ENCODE peak calls at places on chromosomes 5 and 9, in four cellular contexts. Z is SK-N-MC, N is GM23338, K is GM23248. O is an unnamed sample. For H3K36me3, the result is how much of the 10 kb centered on the place peaks cover.

GRCh38 chr5:43658499-43658898 is 55.5 kb downstream of the NNT start:
- DNase-seq in Z (no peak), N (no peak), K (peak), O (no peak)

GRCh38 chr9:102840356-102840755 is 154.8 kb upstream of the CYLC2 start:
- DNase-seq in Z (no peak), N (no peak), K (no peak), O (no peak)

GRCh38 chr5:39191216-39191615 is 28.1 kb downstream of the FYB1 start:
- DNase-seq in Z (no peak), N (no peak), K (no peak), O (no peak)

GRCh38 chr5:142800776-142801494 is 30.8 kb downstream of the ARHGAP26 start:
- DNase-seq in Z (no peak), N (no peak), K (no peak), O (no peak)

GRCh38 chr9:79012561-79012960 is 559.2 kb upstream of the TLE4 start:
- DNase-seq in Z (no peak), N (peak), K (peak), O (no peak)

GRCh38 chr9:36470891-36471290 is 70.8 kb upstream of the RNF38 start:
- DNase-seq in Z (no peak), N (no peak), K (peak), O (peak)

GRCh38 chr5:58496488-58496887 is 5.3 kb downstream of the GAPT start:
- DNase-seq in Z (no peak), N (peak), K (no peak), O (no peak)

GRCh38 chr9:8863064-8863463 is 1063.5 kb upstream of the DMAC1 start:
- DNase-seq in Z (no peak), N (no peak), K (no peak), O (no peak)

GRCh38 chr5:143108498-143109128 is 294.9 kb downstream of the NR3C1 start:
- DNase-seq in Z (no peak), N (no peak), K (no peak), O (peak)

GRCh38 chr9:93111001-93111370 is 15.0 kb downstream of the CARD19 start:
- DNase-seq in Z (no peak), N (no peak), K (no peak), O (no peak)

GRCh38 chr9:134502261-134503211 is 139.1 kb upstream of the COL5A1 start:
- DNase-seq in Z (no peak), N (no peak), K (peak), O (peak)

GRCh38 chr5:67221487-67222242 is 25.1 kb upstream of the CD180 start:
- DNase-seq in Z (no peak), N (no peak), K (no peak), O (no peak)

GRCh38 chr9:76591256-76591950 is 132.4 kb downstream of the GCNT1 start:
- DNase-seq in Z (no peak), N (no peak), K (peak), O (no peak)

GRCh38 chr5:38468978-38469706 is 87.3 kb downstream of the LIFR start:
- DNase-seq in Z (no peak), N (no peak), K (no peak), O (peak)

GRCh38 chr5:118723021-118723338 is 265.4 kb downstream of the DTWD2 start:
- DNase-seq in Z (no peak), N (no peak), K (no peak), O (no peak)

GRCh38 chr9:34522971-34523797 is at the start of gene ENHO:
- DNase-seq in Z (no peak), N (peak), K (peak), O (peak)

GRCh38 chr5:175897285-175897684 is 25.9 kb downstream of the CPLX2 start:
- DNase-seq in Z (no peak), N (no peak), K (no peak), O (no peak)

GRCh38 chr9:91219557-91219956 is 142.2 kb downstream of the AUH start:
- DNase-seq in Z (no peak), N (no peak), K (no peak), O (no peak)

GRCh38 chr9:79955300-79955699 is 383.5 kb downstream of the TLE4 start:
- DNase-seq in Z (no peak), N (peak), K (peak), O (no peak)

GRCh38 chr5:132459031-132459982 is 31.3 kb downstream of the IRF1 start:
- DNase-seq in Z (no peak), N (no peak), K (peak), O (no peak)

GRCh38 chr5:110386782-110387181 is 339.7 kb downstream of the TMEM232 start:
- DNase-seq in Z (no peak), N (no peak), K (peak), O (no peak)

GRCh38 chr5:128919542-128919941 is 45.7 kb upstream of the SLC27A6 start:
- DNase-seq in Z (no peak), N (no peak), K (no peak), O (no peak)

GRCh38 chr9:112331676-112331955 is 1.8 kb downstream of the PTBP3 start:
- DNase-seq in Z (no peak), N (no peak), K (no peak), O (no peak)

GRCh38 chr9:87888501-87888900 is 5.8 kb downstream of the SPATA31E1 start:
- DNase-seq in Z (no peak), N (no peak), K (no peak), O (no peak)

GRCh38 chr5:5404376-5404775 is 18.1 kb upstream of the ICE1 start:
- DNase-seq in Z (no peak), N (no peak), K (no peak), O (no peak)

GRCh38 chr5:34923694-34924461 is 5.5 kb upstream of the DNAJC21 start:
- DNase-seq in Z (no peak), N (no peak), K (peak), O (no peak)

GRCh38 chr9:14315754-14316573 is 2.0 kb upstream of the NFIB start:
- DNase-seq in Z (no peak), N (peak), K (peak), O (peak)

GRCh38 chr9:292915-293314 is 78.2 kb downstream of the DOCK8 start:
- DNase-seq in Z (no peak), N (peak), K (no peak), O (no peak)

GRCh38 chr9:286091-286740 is 71.6 kb downstream of the DOCK8 start:
- DNase-seq in Z (no peak), N (no peak), K (no peak), O (no peak)

DNA sequence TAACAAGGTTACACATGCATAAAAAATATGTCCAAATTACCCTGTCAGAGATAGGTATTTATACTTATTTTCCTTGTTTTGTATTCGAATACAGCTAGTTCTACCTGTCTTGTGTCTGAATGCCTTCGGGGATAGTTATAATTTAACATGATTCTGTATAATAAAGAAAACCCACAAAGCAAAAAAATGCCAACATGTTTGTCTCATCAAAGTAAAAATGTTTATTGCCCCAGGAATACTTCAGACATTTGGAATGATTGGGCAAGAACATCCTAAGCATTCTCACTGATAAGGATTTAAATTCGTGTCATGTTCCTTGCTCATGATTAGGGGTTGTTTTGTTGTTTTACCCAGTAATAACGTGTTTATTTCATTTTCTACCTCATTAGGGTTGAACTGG is 74.5 kb downstream of the DOCK8 start:
- DNase-seq in Z (no peak), N (no peak), K (no peak), O (no peak)
- H3K36me3 ChIP-seq in Z (under half), N (under half), K (under half), O (under half)

GRCh38 chr5:136004436-136004835 is 24.4 kb upstream of the TGFBI start:
- DNase-seq in Z (no peak), N (no peak), K (peak), O (no peak)
- H3K27ac ChIP-seq in Z (no peak), N (no peak), K (peak), O (no peak)

GRCh38 chr9:131590907-131591844 is 45.9 kb downstream of the PRRT1B start:
- DNase-seq in Z (no peak), N (peak), K (peak), O (peak)
- H3K36me3 ChIP-seq in Z (under half), N (under half), K (under half), O (under half)

DNA sequence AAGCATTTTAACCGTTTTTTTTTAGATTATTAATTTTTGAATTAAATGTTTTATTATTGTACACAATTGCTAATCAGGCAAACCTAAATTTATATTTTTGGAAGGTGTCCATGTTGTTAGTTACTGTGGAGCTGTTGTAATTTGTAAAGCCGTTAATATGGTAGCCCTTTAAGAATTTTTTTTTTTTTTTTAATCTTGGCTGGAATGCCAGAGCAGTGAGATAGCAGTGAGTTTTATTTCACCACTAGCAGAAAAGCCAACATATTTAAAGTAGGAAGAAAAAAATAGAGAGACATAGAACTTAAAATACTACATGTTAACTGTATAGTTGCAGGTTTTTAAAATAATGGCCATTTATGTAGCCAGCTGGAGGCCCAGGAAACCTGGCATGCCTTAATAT is 35.3 kb upstream of the RNF20 start:
- DNase-seq in Z (no peak), N (no peak), K (peak), O (no peak)
- H3K27ac ChIP-seq in Z (no peak), N (peak), K (no peak), O (no peak)

DNA sequence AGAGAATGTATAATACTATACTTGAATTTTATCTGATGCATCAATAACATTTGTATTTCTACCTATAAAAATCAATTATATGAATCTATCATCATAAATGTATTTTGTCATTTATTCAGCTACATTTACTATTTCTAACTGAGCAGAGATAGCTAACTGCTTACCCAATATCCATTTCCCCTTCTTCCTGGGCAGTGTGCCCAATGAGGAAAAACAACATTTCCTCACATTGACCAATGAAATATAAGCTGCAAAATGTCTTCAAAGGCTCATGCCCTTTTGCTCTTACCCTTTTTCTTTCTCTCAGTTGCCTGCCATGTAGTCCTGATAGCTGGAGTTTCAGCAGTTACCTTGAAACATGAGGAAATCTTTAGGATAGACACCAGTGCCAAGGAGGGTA is 385.8 kb upstream of the PCSK5 start:
- DNase-seq in Z (no peak), N (peak), K (no peak), O (no peak)
- H3K36me3 ChIP-seq in Z (under half), N (under half), K (under half), O (under half)

DNA sequence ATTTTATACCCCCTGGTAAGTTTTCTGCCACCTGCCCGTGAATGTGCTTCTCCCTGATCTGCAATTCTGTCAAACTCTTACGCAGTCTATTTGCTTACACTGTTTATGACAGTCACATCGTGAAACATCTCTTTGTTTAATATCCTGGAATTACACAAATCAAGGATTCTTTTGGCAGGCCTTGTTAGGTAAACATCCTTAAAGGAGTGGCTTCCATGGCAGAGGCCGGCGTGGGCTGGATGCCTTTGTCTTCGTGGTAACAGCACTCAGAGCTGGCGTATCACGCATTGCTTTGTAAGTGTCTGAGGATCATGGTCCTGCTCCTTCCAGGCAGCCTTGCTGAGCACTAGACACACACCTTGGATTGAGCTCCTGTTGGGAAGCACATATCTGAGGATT is 145.7 kb downstream of the IRX1 start:
- DNase-seq in Z (no peak), N (no peak), K (no peak), O (no peak)
- H3K27ac ChIP-seq in Z (no peak), N (no peak), K (no peak), O (no peak)

GRCh38 chr9:110248361-110248760 is 7.9 kb downstream of the TXN start:
- DNase-seq in Z (no peak), N (no peak), K (peak), O (no peak)
- H3K36me3 ChIP-seq in Z (half or more), N (under half), K (half or more), O (under half)

GRCh38 chr5:177536386-177536785 is 18.0 kb downstream of the FAM193B start:
- DNase-seq in Z (no peak), N (no peak), K (no peak), O (no peak)
- H3K27ac ChIP-seq in Z (no peak), N (no peak), K (peak), O (no peak)

GRCh38 chr5:50889790-50890189 is 223.4 kb downstream of the PARP8 start:
- DNase-seq in Z (peak), N (no peak), K (peak), O (no peak)
- H3K36me3 ChIP-seq in Z (under half), N (under half), K (under half), O (under half)

O was measured in kidney.